ENCODE peak calls at places on chromosomes 7 and 10, in nine cellular contexts. F is prostate gland; Q is spleen; B is gastrocnemius medialis; X is cardiac muscle cell; D is MM.1S; N is CD4-positive, alpha-beta memory T cell; A is left lung; R is neural progenitor cell. L is an unnamed sample.

GRCh38 chr7:116512524-116513188 is 12.2 kb upstream of the CAV1 start:
- DNase-seq in F (no peak), Q (no peak), B (no peak), X (peak; percentile 64), D (no peak), N (no peak), A (no peak), R (no peak), L (no peak)

GRCh38 chr10:6995339-6995738 is 415.3 kb upstream of the PRKCQ start:
- DNase-seq in F (no peak), Q (no peak), B (no peak), X (peak; percentile 1), D (no peak), N (no peak), A (no peak), R (no peak), L (no peak)

GRCh38 chr7:157890921-157891401 is 554.2 kb downstream of the DNAJB6 start:
- DNase-seq in F (no peak), Q (no peak), B (no peak), X (no peak), D (no peak), N (peak; percentile 18), A (no peak), R (no peak), L (no peak)

GRCh38 chr10:75703191-75703861 is 271.9 kb downstream of the LRMDA start:
- DNase-seq in F (no peak), Q (no peak), B (no peak), X (no peak), D (no peak), N (no peak), A (no peak), R (no peak), L (no peak)

GRCh38 chr10:48466611-48467240 is 138.1 kb downstream of the ARHGAP22 start:
- DNase-seq in F (no peak), Q (peak; percentile 63), B (no peak), X (peak; percentile 20), D (no peak), N (no peak), A (peak; percentile 32), R (peak; percentile 39), L (peak; percentile 6)

GRCh38 chr7:47474937-47475879 is 106.7 kb downstream of the TNS3 start:
- DNase-seq in F (peak; percentile 40), Q (peak; percentile 91), B (peak; percentile 97), X (peak; percentile 95), D (peak; percentile 98), N (no peak), A (peak; percentile 94), R (no peak), L (peak; percentile 99)

GRCh38 chr10:24396396-24396795 is 187.5 kb downstream of the KIAA1217 start:
- DNase-seq in F (no peak), Q (no peak), B (no peak), X (peak; percentile 11), D (no peak), N (no peak), A (no peak), R (no peak), L (no peak)

GRCh38 chr7:112985377-112985987 is 101.1 kb downstream of the GPR85 start:
- DNase-seq in F (no peak), Q (no peak), B (no peak), X (peak; percentile 43), D (no peak), N (no peak), A (no peak), R (peak; percentile 11), L (no peak)

GRCh38 chr10:121490906-121491519 is 107.2 kb downstream of the FGFR2 start:
- DNase-seq in F (no peak), Q (no peak), B (no peak), X (peak; percentile 66), D (no peak), N (no peak), A (peak; percentile 60), R (no peak), L (no peak)

GRCh38 chr7:26664735-26665420 is 199.5 kb downstream of the SKAP2 start:
- DNase-seq in F (no peak), Q (peak; percentile 59), B (no peak), X (peak; percentile 18), D (peak; percentile 60), N (peak; percentile 52), A (peak; percentile 43), R (no peak), L (peak; percentile 58)

GRCh38 chr10:64573625-64574325 is 1052.6 kb downstream of the REEP3 start:
- DNase-seq in F (no peak), Q (no peak), B (no peak), X (no peak), D (no peak), N (no peak), A (no peak), R (no peak), L (no peak)

GRCh38 chr7:27159278-27160146 is 3.0 kb upstream of the HOXA7 start:
- DNase-seq in F (no peak), Q (no peak), B (no peak), X (no peak), D (no peak), N (no peak), A (peak; percentile 23), R (no peak), L (no peak)

GRCh38 chr7:135232720-135233119 is 918 bp upstream of the STRA8 start:
- DNase-seq in F (no peak), Q (no peak), B (no peak), X (no peak), D (no peak), N (no peak), A (no peak), R (peak; percentile 26), L (no peak)

DNA sequence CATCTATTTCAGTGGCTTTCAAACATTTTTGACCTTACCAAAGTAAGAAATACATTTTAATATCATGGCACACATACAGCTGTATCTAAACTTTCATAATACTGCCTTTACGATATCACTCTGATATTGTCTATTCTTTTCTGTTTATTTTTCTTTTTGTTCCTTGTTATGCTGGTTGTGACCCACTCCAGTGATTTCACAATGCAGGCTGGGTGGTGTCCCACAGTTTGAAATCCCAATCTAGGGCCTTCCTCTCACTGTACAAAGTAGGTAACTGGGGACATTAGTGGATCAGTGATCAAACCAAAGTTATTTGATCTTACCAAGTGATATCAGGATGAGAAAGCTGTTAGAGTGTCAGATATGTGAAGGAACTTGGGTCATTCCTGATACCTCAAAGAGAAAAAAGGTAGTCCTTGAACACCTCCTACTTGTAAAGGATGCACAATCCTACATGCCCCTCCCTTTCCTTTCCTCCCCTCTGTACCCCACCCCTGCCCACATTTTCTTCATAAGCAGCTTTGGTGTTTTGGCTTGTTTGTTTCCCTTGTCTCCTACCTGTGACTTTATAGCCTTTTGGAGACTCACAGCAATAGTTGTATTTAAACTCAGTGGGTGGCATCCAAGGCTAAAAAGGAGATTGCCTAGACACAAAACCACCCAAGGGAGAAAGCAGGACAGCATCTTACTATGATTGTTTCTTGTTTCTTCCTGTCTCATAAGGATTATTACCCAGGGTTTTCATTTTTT is 63.2 kb downstream of the EGFR start:
- DNase-seq in F (peak; percentile 49), Q (no peak), B (no peak), X (no peak), D (no peak), N (no peak), A (no peak), R (no peak), L (no peak)
- H3K4me1 ChIP-seq in F (peaks cover 4% of the 10 kb centered on the region), Q (peaks cover 15% of the 10 kb centered on the region), B (peaks cover 46% of the 10 kb centered on the region), X (no peaks in the 10 kb centered on the region), D (no peaks in the 10 kb centered on the region), N (no peaks in the 10 kb centered on the region), A (peaks cover 41% of the 10 kb centered on the region), R (peaks cover 6% of the 10 kb centered on the region), L (peaks cover 67% of the 10 kb centered on the region)

GRCh38 chr10:79073784-79074432 is 5.1 kb downstream of the ZMIZ1 start:
- DNase-seq in F (no peak), Q (no peak), B (no peak), X (peak; percentile 54), D (no peak), N (no peak), A (no peak), R (no peak), L (peak; percentile 68)

GRCh38 chr10:79070611-79071534 is 2.1 kb downstream of the ZMIZ1 start:
- DNase-seq in F (peak; percentile 94), Q (peak; percentile 90), B (peak; percentile 97), X (peak; percentile 97), D (peak; percentile 26), N (no peak), A (peak; percentile 91), R (peak; percentile 80), L (peak; percentile 95)

GRCh38 chr10:79071535-79071923 is 2.8 kb downstream of the ZMIZ1 start:
- DNase-seq in F (no peak), Q (no peak), B (no peak), X (no peak), D (no peak), N (no peak), A (no peak), R (no peak), L (no peak)

GRCh38 chr10:79072994-79073654 is 4.4 kb downstream of the ZMIZ1 start:
- DNase-seq in F (no peak), Q (no peak), B (no peak), X (no peak), D (no peak), N (no peak), A (no peak), R (no peak), L (no peak)

GRCh38 chr10:79072041-79072441 is 3.3 kb downstream of the ZMIZ1 start:
- DNase-seq in F (no peak), Q (no peak), B (no peak), X (no peak), D (no peak), N (no peak), A (no peak), R (no peak), L (no peak)
- H3K4me3 ChIP-seq in F (peak overlapping the region; percentile 92), Q (peak overlapping the region; percentile 88), B (peak overlapping the region; percentile 81), X (peak overlapping the region; percentile 97), D (no peak overlapping the region), N (no peak overlapping the region), A (peak overlapping the region; percentile 87), R (peak overlapping the region; percentile 95), L (no peak overlapping the region)

DNA sequence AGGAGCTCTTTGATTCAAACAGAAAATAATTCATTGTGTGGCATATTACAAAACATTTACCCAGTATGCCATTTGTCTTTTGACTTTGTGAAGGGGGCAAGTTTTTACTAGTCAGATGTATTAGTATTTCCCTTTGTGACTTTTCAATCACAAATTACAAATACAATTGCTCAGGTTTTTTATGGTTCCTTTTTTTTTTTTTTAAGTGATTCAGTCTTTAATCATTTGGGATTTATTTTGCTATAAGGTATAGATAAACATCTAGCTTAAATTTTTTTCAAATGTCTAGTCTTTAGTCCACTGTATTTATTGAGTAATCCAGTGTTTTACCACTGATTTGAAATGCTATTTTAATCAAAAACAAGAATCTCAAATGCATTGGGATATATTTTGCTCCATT is 75.9 kb downstream of the AOAH start:
- DNase-seq in F (no peak), Q (no peak), B (no peak), X (no peak), D (no peak), N (no peak), A (no peak), R (no peak), L (no peak)
- H3K4me1 ChIP-seq in F (no peaks in the 10 kb centered on the region), Q (no peaks in the 10 kb centered on the region), B (no peaks in the 10 kb centered on the region), X (no peaks in the 10 kb centered on the region), D (no peaks in the 10 kb centered on the region), N (no peaks in the 10 kb centered on the region), A (no peaks in the 10 kb centered on the region), R (peaks cover 32% of the 10 kb centered on the region), L (no peaks in the 10 kb centered on the region)

DNA sequence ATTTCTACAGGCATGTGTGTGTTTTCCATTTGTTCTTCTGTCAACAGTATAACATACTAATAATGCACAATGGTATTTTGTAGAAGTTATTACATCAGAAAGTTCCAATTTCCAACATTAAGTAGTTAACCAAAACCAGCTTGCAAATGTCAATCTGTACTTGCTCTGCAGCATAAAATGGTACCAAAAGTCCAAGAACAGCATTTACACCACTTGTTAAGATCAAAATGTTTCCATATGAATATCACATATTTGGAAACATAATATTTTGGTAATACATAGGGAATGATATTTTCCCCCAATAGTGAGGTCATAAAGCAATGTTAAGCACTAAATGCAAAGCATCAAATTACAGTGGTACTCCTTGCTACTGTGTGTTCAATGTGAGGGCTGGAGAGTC is 162.1 kb downstream of the ZNF438 start:
- DNase-seq in F (no peak), Q (no peak), B (no peak), X (no peak), D (no peak), N (no peak), A (no peak), R (no peak), L (no peak)
- H3K4me3 ChIP-seq in F (no peak overlapping the region), Q (no peak overlapping the region), B (no peak overlapping the region), X (no peak overlapping the region), D (no peak overlapping the region), N (no peak overlapping the region), A (no peak overlapping the region), R (no peak overlapping the region), L (no peak overlapping the region)